ENCODE peak calls at places on chromosomes 12 and 14, in seven cellular contexts. L is C1 segment of cervical spinal cord, M is transverse colon, A is IMR-90, C is GM20000, K is brain microvascular endothelial cell, R is tibial artery. U is an unnamed sample.

GRCh38 chr14:25050494-25051170 is 685 bp upstream of the STXBP6 start:
- DNase-seq in L (peak; percentile 13), M (no peak), A (peak; percentile 82), C (no peak), K (peak; percentile 2), R (no peak), U (peak; percentile 33)

GRCh38 chr12:52337054-52337453 is 15.9 kb upstream of the KRT83 start:
- DNase-seq in L (no peak), M (no peak), A (no peak), C (no peak), K (no peak), R (no peak), U (no peak)

GRCh38 chr12:31325524-31325875 is 450 bp downstream of the SINHCAF start:
- DNase-seq in L (no peak), M (no peak), A (no peak), C (peak; percentile 47), K (no peak), R (no peak), U (no peak)

GRCh38 chr12:25775968-25776367 is 182.5 kb upstream of the RASSF8 start:
- DNase-seq in L (no peak), M (no peak), A (peak; percentile 31), C (no peak), K (peak; percentile 71), R (no peak), U (peak; percentile 12)

GRCh38 chr12:69101505-69101904 is 137.9 kb upstream of the CPSF6 start:
- DNase-seq in L (no peak), M (no peak), A (no peak), C (no peak), K (no peak), R (no peak), U (no peak)

GRCh38 chr12:20716037-20716436 is 20.9 kb downstream of the SLCO1C1 start:
- DNase-seq in L (no peak), M (peak; percentile 28), A (no peak), C (no peak), K (no peak), R (no peak), U (no peak)

GRCh38 chr12:74689071-74689655 is 151.5 kb downstream of the ATXN7L3B start:
- DNase-seq in L (no peak), M (no peak), A (peak; percentile 69), C (no peak), K (peak; percentile 2), R (no peak), U (peak; percentile 23)

GRCh38 chr12:114995891-114996290 is 311.9 kb upstream of the TBX3 start:
- DNase-seq in L (no peak), M (no peak), A (peak; percentile 73), C (no peak), K (peak; percentile 17), R (no peak), U (no peak)

GRCh38 chr14:20934148-20934762 is 21.0 kb upstream of the RNASE2 start:
- DNase-seq in L (no peak), M (peak; percentile 8), A (no peak), C (peak; percentile 21), K (no peak), R (no peak), U (no peak)

GRCh38 chr12:127729381-127729780 is 537.6 kb upstream of the TMEM132C start:
- DNase-seq in L (no peak), M (no peak), A (no peak), C (no peak), K (peak; percentile 31), R (no peak), U (no peak)

GRCh38 chr14:103097244-103097993 is 2.9 kb downstream of the EXOC3L4 start:
- DNase-seq in L (no peak), M (no peak), A (no peak), C (no peak), K (no peak), R (no peak), U (no peak)

GRCh38 chr12:92905811-92906554 is 23.1 kb downstream of the EEA1 start:
- DNase-seq in L (no peak), M (no peak), A (peak; percentile 36), C (no peak), K (no peak), R (no peak), U (no peak)

GRCh38 chr12:29145372-29146170 is 3.5 kb upstream of the FAR2 start:
- DNase-seq in L (no peak), M (no peak), A (no peak), C (no peak), K (no peak), R (no peak), U (no peak)

GRCh38 chr12:92028039-92028709 is 117.5 kb downstream of the BTG1 start:
- DNase-seq in L (no peak), M (no peak), A (no peak), C (no peak), K (no peak), R (no peak), U (no peak)

GRCh38 chr12:124617615-124618014 is 50.2 kb upstream of the NCOR2 start:
- DNase-seq in L (no peak), M (no peak), A (no peak), C (no peak), K (no peak), R (no peak), U (no peak)

GRCh38 chr12:50508420-50508819 is 3.6 kb downstream of the DIP2B start:
- DNase-seq in L (no peak), M (no peak), A (no peak), C (no peak), K (no peak), R (no peak), U (no peak)

GRCh38 chr14:96058606-96059200 is 19.5 kb downstream of the C14orf132 start:
- DNase-seq in L (no peak), M (no peak), A (no peak), C (no peak), K (no peak), R (peak; percentile 19), U (no peak)

GRCh38 chr12:116892318-116892717 is 11.1 kb upstream of the HRK start:
- DNase-seq in L (no peak), M (no peak), A (no peak), C (no peak), K (no peak), R (no peak), U (no peak)

GRCh38 chr12:13206560-13206897 is 10.0 kb downstream of the EMP1 start:
- DNase-seq in L (no peak), M (no peak), A (no peak), C (no peak), K (no peak), R (no peak), U (no peak)

GRCh38 chr12:2613674-2614073 is 181.1 kb upstream of the FKBP4 start:
- DNase-seq in L (no peak), M (no peak), A (peak; percentile 99), C (no peak), K (peak; percentile 95), R (peak; percentile 85), U (peak; percentile 98)

GRCh38 chr12:109548258-109548657 is 25.0 kb downstream of the MMAB start:
- DNase-seq in L (no peak), M (no peak), A (no peak), C (no peak), K (no peak), R (no peak), U (no peak)

GRCh38 chr12:94684416-94684815 is 34.1 kb upstream of the TMCC3 start:
- DNase-seq in L (no peak), M (no peak), A (no peak), C (no peak), K (no peak), R (no peak), U (no peak)